ENCODE peak calls at places on chromosomes 16 and 17, in nine cellular contexts. O is Panc1, F is type B pancreatic cell, H is lower leg skin, Z is heart right ventricle, U is endothelial cell, B is bronchial epithelial cell, S is cardiac muscle cell, M is cardiac fibroblast. E is an unnamed sample.

GRCh38 chr17:81147701-81148100 is 17.6 kb upstream of the PVALEF start:
- DNase-seq in O (no peak), F (no peak), H (no peak), Z (no peak), U (no peak), B (no peak), S (no peak), M (no peak), E (no peak)

GRCh38 chr16:57742543-57742942 is 7.0 kb downstream of the KATNB1 start:
- DNase-seq in O (no peak), F (no peak), H (no peak), Z (no peak), U (no peak), B (no peak), S (no peak), M (no peak), E (no peak)

GRCh38 chr16:67551972-67552371 is 10.4 kb upstream of the CTCF start:
- DNase-seq in O (no peak), F (no peak), H (no peak), Z (no peak), U (no peak), B (no peak), S (no peak), M (no peak), E (no peak)

GRCh38 chr17:14854691-14855090 is 410.4 kb downstream of the PMP22 start:
- DNase-seq in O (no peak), F (no peak), H (no peak), Z (no peak), U (no peak), B (no peak), S (no peak), M (no peak), E (no peak)

GRCh38 chr16:49767998-49768397 is 87.9 kb downstream of the ZNF423 start:
- DNase-seq in O (no peak), F (no peak), H (no peak), Z (no peak), U (no peak), B (no peak), S (no peak), M (no peak), E (no peak)

GRCh38 chr16:71358464-71359031 is at the start of gene CALB2:
- DNase-seq in O (no peak), F (peak), H (peak), Z (peak), U (peak), B (no peak), S (peak), M (peak), E (peak)

GRCh38 chr17:6110592-6110991 is 40.4 kb downstream of the WSCD1 start:
- DNase-seq in O (peak), F (no peak), H (no peak), Z (no peak), U (no peak), B (peak), S (no peak), M (no peak), E (no peak)

GRCh38 chr17:3788200-3788599 is 12.8 kb downstream of the ITGAE start:
- DNase-seq in O (no peak), F (no peak), H (no peak), Z (no peak), U (no peak), B (no peak), S (no peak), M (no peak), E (no peak)

GRCh38 chr17:20202141-20202574 is 193.0 kb downstream of the SPECC1 start:
- DNase-seq in O (no peak), F (no peak), H (no peak), Z (no peak), U (no peak), B (peak), S (no peak), M (no peak), E (no peak)

GRCh38 chr17:40313660-40314556 is 4.9 kb downstream of the RARA start:
- DNase-seq in O (no peak), F (no peak), H (no peak), Z (no peak), U (no peak), B (peak), S (no peak), M (no peak), E (no peak)

GRCh38 chr17:69141802-69142472 is at the start of gene ABCA6:
- DNase-seq in O (no peak), F (no peak), H (peak), Z (no peak), U (no peak), B (peak), S (peak), M (peak), E (no peak)

GRCh38 chr16:89491238-89491869 is 993 bp upstream of the ANKRD11 start:
- DNase-seq in O (no peak), F (no peak), H (no peak), Z (no peak), U (no peak), B (no peak), S (peak), M (peak), E (no peak)

GRCh38 chr16:86079185-86079885 is 180.4 kb downstream of the IRF8 start:
- DNase-seq in O (no peak), F (no peak), H (no peak), Z (no peak), U (no peak), B (no peak), S (no peak), M (no peak), E (no peak)

GRCh38 chr17:56185905-56186783 is 32.9 kb downstream of the ANKFN1 start:
- DNase-seq in O (no peak), F (no peak), H (no peak), Z (no peak), U (no peak), B (no peak), S (peak), M (peak), E (no peak)

GRCh38 chr17:35022536-35023063 is 40.9 kb downstream of the RFFL start:
- DNase-seq in O (no peak), F (no peak), H (peak), Z (peak), U (peak), B (peak), S (peak), M (peak), E (no peak)

GRCh38 chr17:9334536-9335446 is 240.8 kb downstream of the STX8 start:
- DNase-seq in O (no peak), F (no peak), H (no peak), Z (no peak), U (no peak), B (peak), S (no peak), M (no peak), E (no peak)

GRCh38 chr16:24761526-24761925 is 32.1 kb downstream of the TNRC6A start:
- DNase-seq in O (no peak), F (no peak), H (no peak), Z (no peak), U (no peak), B (no peak), S (no peak), M (no peak), E (no peak)

GRCh38 chr17:74268554-74268953 is 5.5 kb upstream of the DNAI2 start:
- DNase-seq in O (no peak), F (no peak), H (no peak), Z (no peak), U (no peak), B (no peak), S (no peak), M (no peak), E (no peak)

GRCh38 chr16:55488306-55488705 is 9.3 kb downstream of the MMP2 start:
- DNase-seq in O (no peak), F (no peak), H (no peak), Z (no peak), U (no peak), B (no peak), S (no peak), M (no peak), E (no peak)

GRCh38 chr16:85902366-85903155 is 3.6 kb downstream of the IRF8 start:
- DNase-seq in O (no peak), F (no peak), H (no peak), Z (no peak), U (no peak), B (no peak), S (peak), M (no peak), E (no peak)

GRCh38 chr17:45851464-45851863 is 6.8 kb downstream of the SPPL2C start:
- DNase-seq in O (no peak), F (no peak), H (no peak), Z (no peak), U (no peak), B (no peak), S (no peak), M (no peak), E (no peak)

GRCh38 chr17:71033336-71033735 is 864.0 kb downstream of the KCNJ2 start:
- DNase-seq in O (no peak), F (no peak), H (no peak), Z (no peak), U (no peak), B (no peak), S (no peak), M (no peak), E (no peak)

GRCh38 chr17:28956112-28956511 is 4.8 kb upstream of the PHF12 start:
- DNase-seq in O (no peak), F (no peak), H (no peak), Z (no peak), U (no peak), B (no peak), S (no peak), M (no peak), E (no peak)

GRCh38 chr16:5642470-5642869 is 544.9 kb upstream of the EEF2KMT start:
- DNase-seq in O (no peak), F (no peak), H (no peak), Z (no peak), U (no peak), B (no peak), S (no peak), M (no peak), E (no peak)

GRCh38 chr16:906296-906695 is 64.5 kb downstream of the LMF1 start:
- DNase-seq in O (no peak), F (no peak), H (no peak), Z (no peak), U (no peak), B (no peak), S (no peak), M (no peak), E (no peak)

GRCh38 chr17:16976686-16977550 is 5.0 kb upstream of the TNFRSF13B start:
- DNase-seq in O (no peak), F (no peak), H (no peak), Z (no peak), U (no peak), B (no peak), S (no peak), M (no peak), E (no peak)

GRCh38 chr17:17926840-17927449 is 45.3 kb downstream of the TOM1L2 start:
- DNase-seq in O (no peak), F (no peak), H (no peak), Z (no peak), U (no peak), B (no peak), S (no peak), M (no peak), E (no peak)

GRCh38 chr17:83196973-83197880 is 117.8 kb downstream of the METRNL start:
- DNase-seq in O (no peak), F (no peak), H (peak), Z (no peak), U (no peak), B (no peak), S (no peak), M (no peak), E (no peak)

GRCh38 chr17:58277107-58277506 is 3.6 kb downstream of the MPO start:
- DNase-seq in O (no peak), F (no peak), H (no peak), Z (no peak), U (no peak), B (peak), S (peak), M (peak), E (no peak)

GRCh38 chr16:20763461-20764232 is at the start of gene ACSM3:
- DNase-seq in O (no peak), F (peak), H (peak), Z (peak), U (no peak), B (peak), S (peak), M (peak), E (no peak)

GRCh38 chr17:66123163-66123562 is 68.8 kb downstream of the CEP112 start:
- DNase-seq in O (no peak), F (no peak), H (no peak), Z (no peak), U (no peak), B (peak), S (peak), M (peak), E (no peak)

GRCh38 chr16:89383095-89384003 is 107.0 kb downstream of the ANKRD11 start:
- DNase-seq in O (no peak), F (no peak), H (no peak), Z (peak), U (peak), B (peak), S (peak), M (peak), E (no peak)

GRCh38 chr17:76789235-76789788 is 51.4 kb downstream of the MFSD11 start:
- DNase-seq in O (no peak), F (no peak), H (no peak), Z (no peak), U (no peak), B (no peak), S (no peak), M (no peak), E (no peak)

GRCh38 chr16:68993885-68994284 is 111.6 kb upstream of the HAS3 start:
- DNase-seq in O (no peak), F (no peak), H (no peak), Z (no peak), U (no peak), B (peak), S (peak), M (peak), E (no peak)

DNA sequence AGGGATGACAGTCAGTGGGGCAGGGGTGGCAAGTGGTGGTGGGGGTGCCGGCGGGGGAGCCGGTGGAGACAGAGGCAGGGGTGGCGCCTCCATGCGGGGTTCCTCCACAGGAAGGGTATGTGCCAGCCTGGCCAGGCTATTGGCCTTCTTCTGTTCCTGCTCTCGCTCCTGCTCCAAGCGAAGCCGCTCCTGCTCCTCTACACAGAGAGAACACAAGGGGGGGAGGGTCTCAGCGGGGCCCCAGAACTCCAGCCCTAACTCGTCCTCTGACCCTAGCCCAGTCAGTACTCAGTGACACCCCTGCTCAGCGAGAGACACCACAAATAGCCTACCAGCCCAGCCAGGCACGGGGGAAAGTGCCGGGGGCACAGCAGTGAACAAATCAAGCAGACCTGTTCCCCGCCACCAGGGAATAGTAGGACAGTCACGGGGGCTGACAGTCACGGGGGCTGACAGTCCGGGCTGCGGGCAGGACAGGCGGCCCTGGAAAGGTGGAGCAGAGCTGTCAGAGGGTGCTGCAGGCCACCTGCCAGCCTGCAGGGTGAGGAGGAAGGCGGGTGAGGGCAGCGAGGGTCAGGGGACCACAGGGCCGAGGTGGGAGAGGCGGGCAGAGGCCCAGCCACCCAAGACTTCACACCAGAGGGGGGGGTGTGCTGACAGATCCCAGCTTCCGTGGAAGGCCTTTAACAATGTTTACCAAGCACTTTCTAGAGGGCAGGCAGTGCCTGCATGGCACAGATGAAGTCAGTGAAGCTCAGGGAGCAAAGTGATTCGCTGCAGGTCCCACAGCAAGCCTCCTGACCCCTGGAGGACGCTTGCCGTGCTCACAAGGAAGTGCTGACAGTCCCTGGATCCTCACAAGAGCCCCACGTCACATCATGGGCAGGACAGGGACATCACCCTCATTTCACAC is 5.3 kb downstream of the MNT start:
- DNase-seq in O (no peak), F (no peak), H (no peak), Z (no peak), U (no peak), B (peak), S (peak), M (peak), E (no peak)
- TF ChIP-seq CTCF in O (no peak), F (no peak), H (no peak), Z (no peak), U (no peak), B (peak), S (no peak), M (peak), E (no peak)

GRCh38 chr16:2529061-2529931 is 1.9 kb downstream of the CEMP1 start:
- DNase-seq in O (no peak), F (peak), H (no peak), Z (no peak), U (no peak), B (no peak), S (no peak), M (no peak), E (no peak)
- TF ChIP-seq CTCF in O (no peak), F (peak), H (no peak), Z (no peak), U (no peak), B (no peak), S (no peak), M (no peak), E (peak)

DNA sequence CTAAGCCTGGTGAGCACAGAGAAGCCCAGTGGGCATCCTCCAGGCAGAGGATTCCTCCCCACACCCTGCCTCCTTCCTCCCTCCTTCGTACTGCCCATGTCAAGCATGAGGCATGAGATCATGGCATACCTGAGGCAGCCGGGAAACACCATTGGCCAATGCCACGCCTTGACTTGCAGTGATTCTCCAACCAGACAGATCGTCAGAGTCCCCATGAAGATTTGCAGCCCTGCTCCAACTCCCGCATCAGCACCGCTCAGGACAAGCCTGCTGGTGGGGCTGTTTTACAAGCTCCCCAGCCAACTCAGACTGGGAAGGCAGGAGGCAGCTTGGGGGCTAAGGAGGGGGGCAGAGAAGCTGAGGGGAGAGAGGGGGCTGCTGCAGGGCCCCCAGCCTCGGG is 2.9 kb upstream of the KRT16 start:
- DNase-seq in O (no peak), F (no peak), H (no peak), Z (no peak), U (no peak), B (peak), S (no peak), M (no peak), E (no peak)
- TF ChIP-seq CTCF in O (no peak), F (no peak), H (no peak), Z (no peak), U (no peak), B (peak), S (no peak), M (no peak), E (no peak)

GRCh38 chr16:3992297-3993051 is 112.0 kb upstream of the CREBBP start:
- DNase-seq in O (no peak), F (no peak), H (no peak), Z (no peak), U (no peak), B (no peak), S (no peak), M (no peak), E (no peak)
- TF ChIP-seq CTCF in O (no peak), F (peak), H (no peak), Z (peak), U (no peak), B (no peak), S (no peak), M (no peak), E (no peak)

E was measured in neural crest cell.